ENCODE peak calls at places on chromosomes 1 and 21, in nine cellular contexts. T is tibial nerve, K is heart left ventricle, M is left lung, C is GM23248, D is sigmoid colon, X is transverse colon, J is suprapubic skin, N is IMR-90. L is an unnamed sample.

GRCh38 chr1:67791261-67791660 is 42.0 kb downstream of the GNG12 start:
- DNase-seq in K (no peak), M (no peak), T (no peak), D (no peak), C (peak; percentile 75), N (peak; percentile 44), J (no peak), X (no peak), L (no peak)

GRCh38 chr1:4207183-4207582 is 307.1 kb upstream of the C1orf174 start:
- DNase-seq in C (no peak), M (no peak), T (no peak), N (no peak), J (peak; percentile 61), X (no peak), D (no peak), K (no peak), L (no peak)

GRCh38 chr1:12480031-12480430 is 138.0 kb downstream of the DHRS3 start:
- DNase-seq in M (no peak), N (no peak), C (no peak), J (no peak), K (no peak), D (no peak), X (no peak), T (no peak), L (no peak)

GRCh38 chr1:214281902-214282695 is 1.1 kb downstream of the SMYD2 start:
- DNase-seq in M (peak; percentile 38), C (peak; percentile 85), T (no peak), J (no peak), D (peak; percentile 85), N (peak; percentile 69), K (no peak), X (peak; percentile 52), L (no peak)

GRCh38 chr1:10866314-10867091 is 70.1 kb upstream of the CASZ1 start:
- DNase-seq in X (peak; percentile 16), C (peak; percentile 69), K (no peak), T (no peak), M (no peak), N (peak; percentile 48), J (no peak), D (no peak), L (peak; percentile 15)

GRCh38 chr1:29851666-29852065 is 615.3 kb downstream of the PTPRU start:
- DNase-seq in J (no peak), N (no peak), K (no peak), T (no peak), C (no peak), M (no peak), X (no peak), D (no peak), L (no peak)

GRCh38 chr1:98315309-98315708 is 346.2 kb upstream of the SNX7 start:
- DNase-seq in N (peak; percentile 81), X (no peak), C (peak; percentile 76), K (no peak), J (no peak), M (no peak), T (no peak), D (no peak), L (no peak)

GRCh38 chr1:110210604-110211502 is 739 bp downstream of the KCNC4 start:
- DNase-seq in K (peak; percentile 55), T (no peak), N (no peak), M (peak; percentile 53), C (peak; percentile 74), D (peak; percentile 76), X (peak; percentile 68), J (peak; percentile 83), L (peak; percentile 64)

GRCh38 chr1:25577151-25577920 is 33.9 kb downstream of the LDLRAP1 start:
- DNase-seq in N (no peak), D (no peak), X (no peak), C (no peak), J (no peak), K (no peak), T (no peak), M (no peak), L (no peak)

GRCh38 chr1:11590395-11590794 is 63.8 kb downstream of the FBXO2 start:
- DNase-seq in K (no peak), M (no peak), C (no peak), J (no peak), N (no peak), X (no peak), T (no peak), D (no peak), L (no peak)

GRCh38 chr21:29896884-29897283 is 42.9 kb downstream of the GRIK1 start:
- DNase-seq in J (no peak), D (no peak), X (no peak), C (no peak), N (no peak), T (no peak), K (no peak), M (no peak), L (no peak)

GRCh38 chr1:204380293-204380831 is 20.6 kb upstream of the PLEKHA6 start:
- DNase-seq in T (no peak), M (no peak), J (no peak), N (no peak), C (no peak), X (no peak), K (no peak), D (no peak), L (no peak)

GRCh38 chr1:107442545-107442944 is 301.7 kb downstream of the NTNG1 start:
- DNase-seq in X (no peak), N (no peak), T (no peak), D (no peak), J (no peak), M (no peak), K (no peak), C (no peak), L (no peak)

GRCh38 chr1:184686540-184686939 is 68.1 kb downstream of the EDEM3 start:
- DNase-seq in K (peak; percentile 28), J (no peak), C (no peak), N (peak; percentile 10), M (peak; percentile 41), T (no peak), X (no peak), D (no peak), L (no peak)

GRCh38 chr1:38138498-38139233 is 92.1 kb upstream of the POU3F1 start:
- DNase-seq in T (peak; percentile 37), M (peak; percentile 83), J (no peak), C (peak; percentile 99), K (peak; percentile 70), D (peak; percentile 91), X (peak; percentile 57), N (peak; percentile 97), L (no peak)

GRCh38 chr21:21688877-21689276 is 690.7 kb downstream of the NCAM2 start:
- DNase-seq in K (no peak), X (no peak), T (no peak), C (peak; percentile 53), M (no peak), D (no peak), N (peak; percentile 37), J (no peak), L (no peak)

GRCh38 chr1:115669002-115669673 is 27.4 kb downstream of the VANGL1 start:
- DNase-seq in K (no peak), D (no peak), C (peak; percentile 78), T (no peak), N (peak; percentile 91), J (no peak), M (no peak), X (no peak), L (no peak)

GRCh38 chr1:153362187-153362586 is 4.5 kb downstream of the S100A9 start:
- DNase-seq in M (no peak), T (no peak), D (no peak), J (peak; percentile 44), N (no peak), X (no peak), K (no peak), C (no peak), L (no peak)

GRCh38 chr1:170461762-170462384 is 70.1 kb upstream of the GORAB start:
- DNase-seq in C (peak; percentile 98), K (no peak), D (no peak), M (peak; percentile 40), T (no peak), J (no peak), N (peak; percentile 75), X (no peak), L (no peak)

GRCh38 chr1:222249261-222249660 is 298.6 kb downstream of the HHIPL2 start:
- DNase-seq in K (no peak), T (no peak), J (no peak), C (no peak), N (no peak), X (no peak), M (no peak), D (no peak), L (no peak)

DNA sequence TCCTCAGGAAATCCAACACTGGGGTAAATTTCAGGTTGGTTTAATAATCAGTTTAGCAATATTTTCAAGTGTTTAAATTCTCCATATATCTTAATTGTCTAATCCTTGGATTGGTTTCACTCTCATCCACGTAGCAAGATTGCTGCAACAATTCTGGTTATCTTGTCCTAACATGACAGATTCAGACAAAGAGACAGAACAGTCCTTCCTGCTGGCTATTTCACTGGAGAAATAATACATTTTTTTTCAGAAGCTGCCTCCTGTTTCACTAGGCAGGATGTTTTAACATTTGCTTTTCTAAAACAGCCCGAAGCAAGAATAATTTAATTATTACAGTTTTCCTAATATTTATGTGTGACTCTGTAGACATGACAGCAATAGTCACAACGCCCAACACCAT is 2011.2 kb downstream of the NCAM2 start:
- DNase-seq in J (no peak), X (no peak), T (no peak), C (no peak), N (no peak), D (no peak), M (no peak), K (no peak), L (no peak)
- H3K9me3 ChIP-seq in J (no peaks in the 10 kb centered on the region), X (no peaks in the 10 kb centered on the region), T (no peaks in the 10 kb centered on the region), C (no peaks in the 10 kb centered on the region), N (peaks cover 8% of the 10 kb centered on the region), D (no peaks in the 10 kb centered on the region), M (peaks cover 2% of the 10 kb centered on the region), K (no peaks in the 10 kb centered on the region), L (no peaks in the 10 kb centered on the region)

GRCh38 chr1:61444277-61444676 is 280.7 kb downstream of the TM2D1 start:
- DNase-seq in X (peak; percentile 37), N (no peak), J (no peak), M (no peak), C (no peak), D (no peak), K (no peak), T (no peak), L (no peak)
- H3K4me1 ChIP-seq in X (peaks cover 44% of the 10 kb centered on the region), N (no peaks in the 10 kb centered on the region), J (peaks cover 31% of the 10 kb centered on the region), M (peaks cover 5% of the 10 kb centered on the region), C (no peaks in the 10 kb centered on the region), D (peaks cover 41% of the 10 kb centered on the region), K (peaks cover 89% of the 10 kb centered on the region), T (no peaks in the 10 kb centered on the region), L (no peaks in the 10 kb centered on the region)

GRCh38 chr1:21280482-21280881 is 9.8 kb downstream of the ECE1 start:
- DNase-seq in C (no peak), K (no peak), M (no peak), J (no peak), N (no peak), X (no peak), T (no peak), D (no peak), L (no peak)
- H3K27ac ChIP-seq in C (peak overlapping the region; percentile 81), K (peak overlapping the region; percentile 68), M (peak overlapping the region; percentile 84), J (peak overlapping the region; percentile 74), N (peak overlapping the region; percentile 59), X (peak overlapping the region; percentile 56), T (peak overlapping the region; percentile 60), D (peak overlapping the region; percentile 53), L (peak overlapping the region; percentile 73)

GRCh38 chr1:51561702-51562101 is 42.6 kb upstream of the EPS15 start:
- DNase-seq in T (no peak), C (no peak), M (no peak), D (no peak), K (no peak), X (no peak), N (no peak), J (no peak), L (no peak)
- H3K9me3 ChIP-seq in T (no peaks in the 10 kb centered on the region), C (no peaks in the 10 kb centered on the region), M (no peaks in the 10 kb centered on the region), D (no peaks in the 10 kb centered on the region), K (no peaks in the 10 kb centered on the region), X (no peaks in the 10 kb centered on the region), N (no peaks in the 10 kb centered on the region), J (no peaks in the 10 kb centered on the region), L (no peaks in the 10 kb centered on the region)

L was measured in CD4-positive, CD25-positive, alpha-beta regulatory T cell.